ENCODE peak calls at places on chromosome 6, in eight cellular contexts. D is HCT116, R is A549, Q is Peyer's patch, C is adrenal gland, V is breast epithelium, K is stomach, J is uterus. F is an unnamed sample.

GRCh38 chr6:166512567-166512966 is 73.9 kb downstream of the RAMACL start:
- DNase-seq in D (peak; percentile 27), R (no peak), Q (no peak), C (no peak), V (no peak), K (no peak), J (no peak), F (peak; percentile 63)

GRCh38 chr6:89302936-89303335 is 12.2 kb downstream of the GABRR2 start:
- DNase-seq in D (no peak), R (no peak), Q (no peak), C (no peak), V (no peak), K (no peak), J (no peak), F (no peak)

GRCh38 chr6:17394192-17394611 is 807 bp downstream of the CAP2 start:
- DNase-seq in D (peak; percentile 64), R (peak; percentile 61), Q (no peak), C (peak; percentile 71), V (no peak), K (peak; percentile 28), J (peak; percentile 50), F (no peak)

GRCh38 chr6:119340766-119341487 is 8.6 kb downstream of the MAN1A1 start:
- DNase-seq in D (no peak), R (no peak), Q (no peak), C (no peak), V (no peak), K (no peak), J (no peak), F (no peak)

GRCh38 chr6:138520463-138520862 is 21.2 kb upstream of the NHSL1 start:
- DNase-seq in D (no peak), R (peak; percentile 13), Q (no peak), C (no peak), V (no peak), K (no peak), J (no peak), F (no peak)

GRCh38 chr6:14762077-14762476 is 483.8 kb upstream of the JARID2 start:
- DNase-seq in D (no peak), R (no peak), Q (peak; percentile 57), C (no peak), V (no peak), K (no peak), J (no peak), F (no peak)

GRCh38 chr6:10999994-11000393 is 44.1 kb downstream of the ELOVL2 start:
- DNase-seq in D (no peak), R (no peak), Q (no peak), C (no peak), V (no peak), K (no peak), J (no peak), F (no peak)

GRCh38 chr6:113560908-113561307 is 296.2 kb upstream of the MARCKS start:
- DNase-seq in D (peak; percentile 32), R (no peak), Q (no peak), C (no peak), V (no peak), K (no peak), J (no peak), F (no peak)

GRCh38 chr6:110822248-110822647 is 7.0 kb upstream of the CDK19 start:
- DNase-seq in D (no peak), R (no peak), Q (no peak), C (no peak), V (no peak), K (no peak), J (no peak), F (no peak)

GRCh38 chr6:136230219-136230980 is 19.7 kb downstream of the MTFR2 start:
- DNase-seq in D (no peak), R (no peak), Q (no peak), C (no peak), V (no peak), K (no peak), J (no peak), F (no peak)

GRCh38 chr6:105459049-105459448 is 56.2 kb upstream of the PREP start:
- DNase-seq in D (no peak), R (no peak), Q (no peak), C (no peak), V (no peak), K (no peak), J (no peak), F (no peak)

GRCh38 chr6:139531148-139531547 is 156.7 kb upstream of the CITED2 start:
- DNase-seq in D (no peak), R (no peak), Q (no peak), C (no peak), V (no peak), K (no peak), J (no peak), F (no peak)

GRCh38 chr6:160137989-160138835 is 16.6 kb downstream of the SLC22A1 start:
- DNase-seq in D (peak; percentile 32), R (peak; percentile 28), Q (peak; percentile 74), C (peak; percentile 54), V (no peak), K (peak; percentile 72), J (peak; percentile 53), F (peak; percentile 48)

GRCh38 chr6:117674991-117675657 is at the start of gene NUS1:
- DNase-seq in D (peak; percentile 94), R (peak; percentile 91), Q (peak; percentile 98), C (peak; percentile 98), V (peak; percentile 97), K (peak; percentile 98), J (peak; percentile 97), F (peak; percentile 93)
- TF ChIP-seq POLR2A in D (no peak), R (peak; percentile 17), Q (no peak), C (peak; percentile 20), V (no peak), K (no peak), J (peak; percentile 57), F (no peak)

GRCh38 chr6:42890311-42891198 is 11.1 kb downstream of the RPL7L1 start:
- DNase-seq in D (peak; percentile 89), R (peak; percentile 79), Q (peak; percentile 91), C (peak; percentile 96), V (peak; percentile 84), K (peak; percentile 90), J (peak; percentile 92), F (peak; percentile 89)
- TF ChIP-seq POLR2A in D (peak; percentile 60), R (peak; percentile 80), Q (peak; percentile 75), C (peak; percentile 93), V (peak; percentile 41), K (no peak), J (peak; percentile 63), F (peak; percentile 98)

GRCh38 chr6:46393940-46394337 is 97.3 kb downstream of the RCAN2 start:
- DNase-seq in D (no peak), R (no peak), Q (no peak), C (no peak), V (no peak), K (no peak), J (no peak), F (no peak)

GRCh38 chr6:46390153-46390876 is 100.9 kb downstream of the RCAN2 start:
- DNase-seq in D (no peak), R (no peak), Q (no peak), C (no peak), V (no peak), K (no peak), J (no peak), F (no peak)

GRCh38 chr6:46392294-46392693 is 99.0 kb downstream of the RCAN2 start:
- DNase-seq in D (no peak), R (no peak), Q (no peak), C (no peak), V (no peak), K (no peak), J (no peak), F (no peak)

GRCh38 chr6:46395530-46395929 is 95.7 kb downstream of the RCAN2 start:
- DNase-seq in D (no peak), R (no peak), Q (no peak), C (no peak), V (no peak), K (no peak), J (no peak), F (no peak)

GRCh38 chr6:46393161-46393939 is 97.9 kb downstream of the RCAN2 start:
- DNase-seq in D (no peak), R (no peak), Q (no peak), C (no peak), V (no peak), K (peak; percentile 31), J (no peak), F (no peak)
- TF ChIP-seq POLR2A in D (no peak), R (no peak), Q (no peak), C (no peak), V (no peak), K (no peak), J (no peak), F (no peak)

DNA sequence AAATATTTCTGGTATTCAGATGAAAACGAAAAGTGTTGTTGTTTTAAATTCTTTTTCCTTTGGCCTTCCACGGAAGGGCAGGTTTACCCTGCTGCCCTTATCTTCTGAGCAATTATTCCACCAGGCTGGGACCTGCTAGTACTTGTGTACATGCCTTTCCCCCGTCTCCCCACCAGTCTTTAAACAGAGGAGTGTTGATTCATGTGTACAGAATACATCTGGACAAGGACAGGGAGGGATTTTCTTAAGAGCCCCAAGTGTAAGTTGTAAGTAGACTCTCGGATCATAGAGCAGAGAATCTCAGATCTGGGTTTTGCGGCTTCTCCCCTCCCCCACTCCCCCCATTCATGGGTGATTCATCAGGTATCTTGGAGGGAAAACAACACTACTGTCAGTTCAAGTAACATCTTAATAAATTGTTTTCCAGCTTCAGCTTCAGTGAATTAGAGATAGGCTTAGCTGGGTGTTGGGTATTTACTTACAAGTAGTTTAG is 81.3 kb downstream of the RTN4IP1 start:
- DNase-seq in D (no peak), R (no peak), Q (no peak), C (no peak), V (no peak), K (no peak), J (no peak), F (no peak)
- TF ChIP-seq POLR2A in D (no peak), R (no peak), Q (no peak), C (no peak), V (no peak), K (no peak), J (no peak), F (no peak)

GRCh38 chr6:32181890-32182529 is 2.0 kb downstream of the AGER start:
- DNase-seq in D (no peak), R (no peak), Q (peak; percentile 43), C (no peak), V (no peak), K (no peak), J (no peak), F (no peak)
- TF ChIP-seq POLR2A in D (no peak), R (no peak), Q (no peak), C (no peak), V (no peak), K (no peak), J (no peak), F (no peak)

GRCh38 chr6:24971067-24971466 is 35.3 kb upstream of the RIPOR2 start:
- DNase-seq in D (no peak), R (no peak), Q (no peak), C (no peak), V (no peak), K (no peak), J (no peak), F (no peak)

GRCh38 chr6:24968711-24969110 is 33.0 kb upstream of the RIPOR2 start:
- DNase-seq in D (no peak), R (no peak), Q (no peak), C (no peak), V (no peak), K (no peak), J (no peak), F (no peak)

GRCh38 chr6:24972551-24972950 is 36.8 kb upstream of the RIPOR2 start:
- DNase-seq in D (no peak), R (no peak), Q (no peak), C (no peak), V (no peak), K (no peak), J (no peak), F (no peak)

GRCh38 chr6:24969343-24969860 is 33.6 kb upstream of the RIPOR2 start:
- DNase-seq in D (no peak), R (no peak), Q (no peak), C (no peak), V (no peak), K (no peak), J (no peak), F (no peak)

GRCh38 chr6:24974182-24975171 is 38.7 kb upstream of the RIPOR2 start:
- DNase-seq in D (no peak), R (no peak), Q (no peak), C (no peak), V (no peak), K (no peak), J (no peak), F (no peak)
- TF ChIP-seq POLR2A in D (no peak), R (no peak), Q (no peak), C (no peak), V (no peak), K (no peak), J (no peak), F (peak; percentile 81)